ENCODE peak calls at places on chromosomes 5 and 9, in five cellular contexts. G, B, V, Y and T are unnamed samples.

GRCh38 chr9:35652829-35653209 is 2.1 kb upstream of the SIT1 start:
- DNase-seq in G (no peak), B (no peak), V (no peak), Y (no peak), T (no peak)

GRCh38 chr9:91065231-91066041 is 263.8 kb downstream of the SYK start:
- DNase-seq in G (no peak), B (no peak), V (no peak), Y (no peak), T (no peak)

GRCh38 chr9:26975728-26976707 is 19.8 kb downstream of the IFT74 start:
- DNase-seq in G (no peak), B (no peak), V (no peak), Y (no peak), T (no peak)

GRCh38 chr9:108671156-108671555 is 184.6 kb downstream of the ACTL7B start:
- DNase-seq in G (no peak), B (no peak), V (no peak), Y (no peak), T (no peak)

GRCh38 chr5:67221487-67222242 is 25.1 kb upstream of the CD180 start:
- DNase-seq in G (no peak), B (no peak), V (peak; percentile 29), Y (peak; percentile 59), T (peak; percentile 51)

GRCh38 chr5:39518516-39518915 is 93.7 kb upstream of the DAB2 start:
- DNase-seq in G (no peak), B (no peak), V (no peak), Y (no peak), T (no peak)

GRCh38 chr5:165620394-165620793 is 2115.0 kb downstream of the MAT2B start:
- DNase-seq in G (no peak), B (no peak), V (no peak), Y (no peak), T (no peak)

GRCh38 chr5:35771321-35771720 is 85.4 kb upstream of the IL7R start:
- DNase-seq in G (peak; percentile 76), B (no peak), V (no peak), Y (no peak), T (no peak)

GRCh38 chr5:67404261-67405100 is 207.9 kb upstream of the CD180 start:
- DNase-seq in G (peak; percentile 28), B (no peak), V (no peak), Y (no peak), T (no peak)

GRCh38 chr5:180172447-180173197 is 36.4 kb downstream of the RASGEF1C start:
- DNase-seq in G (no peak), B (no peak), V (no peak), Y (no peak), T (no peak)